ENCODE peak calls at places on chromosomes 16 and 17, in nine cellular contexts. O is H7; Y is activated T-cell treated with anti-CD3 and anti-CD28 coated beads, Interleukin-2, amount 50 U/mL, for 4 hours; D is activated naive CD4-positive, alpha-beta T cell; N is DMS153; I is stimulated activated CD4-positive, alpha-beta T cell treated with anti-CD3 and anti-CD28 coated beads, Interleukin-2, amount 100 ng/mL, for 24 hours; E is EL; H is psoas muscle; P is nephron progenitor cell. R is an unnamed sample.

GRCh38 chr16:28905229-28905754 is 19.7 kb downstream of the RABEP2 start:
- DNase-seq in O (no peak), Y (no peak), D (no peak), N (no peak), I (no peak), E (no peak), H (no peak), P (no peak), R (no peak)

GRCh38 chr17:81537343-81537855 is 9.2 kb downstream of the FSCN2 start:
- DNase-seq in O (peak), Y (no peak), D (no peak), N (peak), I (no peak), E (no peak), H (peak), P (peak), R (no peak)

GRCh38 chr17:8472663-8473062 is 37.0 kb downstream of the NDEL1 start:
- DNase-seq in O (peak), Y (no peak), D (no peak), N (no peak), I (no peak), E (no peak), H (no peak), P (no peak), R (no peak)

GRCh38 chr17:46201491-46201890 is 8.3 kb upstream of the KANSL1 start:
- DNase-seq in O (no peak), Y (no peak), D (no peak), N (no peak), I (no peak), E (no peak), H (no peak), P (no peak), R (no peak)

GRCh38 chr16:3094289-3095027 is 4.6 kb downstream of the ZSCAN10 start:
- DNase-seq in O (peak), Y (peak), D (no peak), N (no peak), I (peak), E (peak), H (peak), P (no peak), R (no peak)

GRCh38 chr17:45149669-45150603 is 1.7 kb downstream of the HEXIM1 start:
- DNase-seq in O (peak), Y (no peak), D (no peak), N (peak), I (peak), E (peak), H (peak), P (peak), R (no peak)

GRCh38 chr16:56514845-56515244 is 5.0 kb downstream of the BBS2 start:
- DNase-seq in O (no peak), Y (no peak), D (no peak), N (no peak), I (no peak), E (no peak), H (no peak), P (no peak), R (no peak)

GRCh38 chr17:59848778-59849177 is 44.0 kb downstream of the TUBD1 start:
- DNase-seq in O (no peak), Y (no peak), D (no peak), N (no peak), I (peak), E (no peak), H (peak), P (no peak), R (no peak)

GRCh38 chr17:34542700-34543336 is 36.6 kb upstream of the TMEM132E start:
- DNase-seq in O (peak), Y (peak), D (no peak), N (no peak), I (peak), E (peak), H (no peak), P (peak), R (no peak)

GRCh38 chr17:6508519-6509294 is 47.6 kb downstream of the PITPNM3 start:
- DNase-seq in O (no peak), Y (no peak), D (no peak), N (no peak), I (no peak), E (no peak), H (no peak), P (peak), R (no peak)

GRCh38 chr16:27847030-27847550 is 216.4 kb downstream of the GSG1L start:
- DNase-seq in O (no peak), Y (no peak), D (no peak), N (no peak), I (no peak), E (peak), H (no peak), P (no peak), R (no peak)

GRCh38 chr17:15453246-15453645 is 14.2 kb downstream of the CDRT4 start:
- DNase-seq in O (no peak), Y (no peak), D (no peak), N (no peak), I (no peak), E (peak), H (no peak), P (no peak), R (no peak)

GRCh38 chr16:87965417-87965816 is 14.2 kb downstream of the BANP start:
- DNase-seq in O (peak), Y (no peak), D (no peak), N (no peak), I (no peak), E (no peak), H (no peak), P (no peak), R (no peak)

GRCh38 chr16:88298166-88298881 is 84.4 kb upstream of the ZNF469 start:
- DNase-seq in O (no peak), Y (no peak), D (no peak), N (no peak), I (no peak), E (peak), H (peak), P (no peak), R (no peak)

GRCh38 chr16:85670840-85671239 is 17.9 kb downstream of the GINS2 start:
- DNase-seq in O (no peak), Y (no peak), D (no peak), N (no peak), I (no peak), E (no peak), H (no peak), P (no peak), R (no peak)

GRCh38 chr17:18187816-18188761 is 4.5 kb downstream of the ALKBH5 start:
- DNase-seq in O (no peak), Y (no peak), D (no peak), N (no peak), I (no peak), E (peak), H (no peak), P (no peak), R (no peak)

GRCh38 chr17:50679008-50679544 is 28.6 kb downstream of the ANKRD40 start:
- DNase-seq in O (no peak), Y (no peak), D (no peak), N (no peak), I (no peak), E (no peak), H (no peak), P (no peak), R (no peak)

GRCh38 chr17:75896360-75897075 is at the start of gene TRIM65:
- DNase-seq in O (peak), Y (peak), D (peak), N (peak), I (peak), E (peak), H (peak), P (peak), R (no peak)

GRCh38 chr17:43970366-43970765 is 16.6 kb upstream of the PYY start:
- DNase-seq in O (no peak), Y (no peak), D (no peak), N (no peak), I (no peak), E (no peak), H (no peak), P (no peak), R (no peak)

GRCh38 chr16:1620391-1620790 is 8.2 kb downstream of the CRAMP1 start:
- DNase-seq in O (no peak), Y (no peak), D (no peak), N (no peak), I (no peak), E (no peak), H (no peak), P (no peak), R (no peak)

GRCh38 chr16:88424536-88425230 is 28.4 kb upstream of the ZFPM1 start:
- DNase-seq in O (peak), Y (no peak), D (no peak), N (no peak), I (no peak), E (no peak), H (no peak), P (no peak), R (no peak)

GRCh38 chr17:69967910-69968411 is 107.1 kb upstream of the KCNJ16 start:
- DNase-seq in O (no peak), Y (no peak), D (no peak), N (no peak), I (no peak), E (peak), H (no peak), P (no peak), R (no peak)

GRCh38 chr16:15644306-15644961 is 1.5 kb upstream of the MARF1 start:
- DNase-seq in O (no peak), Y (no peak), D (no peak), N (peak), I (no peak), E (peak), H (no peak), P (no peak), R (no peak)

GRCh38 chr17:39863918-39864746 is at the start of gene IKZF3:
- DNase-seq in O (peak), Y (peak), D (peak), N (peak), I (peak), E (peak), H (peak), P (peak), R (peak)

GRCh38 chr16:84502581-84502980 is 1.9 kb downstream of the MEAK7 start:
- DNase-seq in O (no peak), Y (no peak), D (no peak), N (no peak), I (no peak), E (peak), H (no peak), P (no peak), R (no peak)

GRCh38 chr17:10067446-10068143 is 130.8 kb downstream of the GAS7 start:
- DNase-seq in O (no peak), Y (no peak), D (no peak), N (no peak), I (no peak), E (no peak), H (no peak), P (no peak), R (no peak)

GRCh38 chr17:19244796-19245195 is 7.6 kb downstream of the EPN2 start:
- DNase-seq in O (no peak), Y (no peak), D (no peak), N (no peak), I (no peak), E (no peak), H (no peak), P (no peak), R (no peak)

GRCh38 chr17:57110152-57110542 is 25.1 kb downstream of the AKAP1 start:
- DNase-seq in O (no peak), Y (no peak), D (no peak), N (no peak), I (no peak), E (no peak), H (peak), P (no peak), R (no peak)

GRCh38 chr16:15611610-15612009 is 31.3 kb downstream of the MARF1 start:
- DNase-seq in O (no peak), Y (no peak), D (no peak), N (no peak), I (no peak), E (peak), H (no peak), P (no peak), R (no peak)

GRCh38 chr17:57106107-57106835 is 21.2 kb downstream of the AKAP1 start:
- DNase-seq in O (peak), Y (no peak), D (no peak), N (peak), I (no peak), E (no peak), H (peak), P (no peak), R (no peak)

GRCh38 chr17:63578769-63579111 is 22.0 kb upstream of the TACO1 start:
- DNase-seq in O (no peak), Y (no peak), D (no peak), N (no peak), I (no peak), E (no peak), H (no peak), P (no peak), R (no peak)

GRCh38 chr16:89924298-89924924 is 1.3 kb downstream of the TUBB3 start:
- DNase-seq in O (peak), Y (no peak), D (no peak), N (no peak), I (no peak), E (peak), H (no peak), P (peak), R (no peak)

GRCh38 chr17:78185981-78186688 is 717 bp downstream of the TK1 start:
- DNase-seq in O (no peak), Y (no peak), D (no peak), N (no peak), I (no peak), E (peak), H (peak), P (no peak), R (no peak)

GRCh38 chr16:10950393-10950792 is 6.0 kb downstream of the CLEC16A start:
- DNase-seq in O (no peak), Y (no peak), D (no peak), N (no peak), I (no peak), E (peak), H (no peak), P (no peak), R (no peak)

GRCh38 chr16:79595261-79595660 is 5.3 kb downstream of the MAF start:
- DNase-seq in O (no peak), Y (no peak), D (no peak), N (no peak), I (no peak), E (no peak), H (no peak), P (no peak), R (no peak)

GRCh38 chr16:81888520-81889394 is 109.7 kb downstream of the PLCG2 start:
- DNase-seq in O (no peak), Y (no peak), D (no peak), N (no peak), I (no peak), E (no peak), H (no peak), P (no peak), R (no peak)

R was measured in iPS DF 6.9.